ENCODE peak calls at places on chromosomes 6 and 20, in five cellular contexts. H, U, S, Z and W are unnamed samples.

GRCh38 chr20:15627501-15627903 is 945.7 kb downstream of the KIF16B start:
- DNase-seq in H (no peak), U (no peak), S (no peak), Z (no peak), W (no peak)

GRCh38 chr20:19723834-19724430 is 34.1 kb upstream of the RIN2 start:
- DNase-seq in H (no peak), U (no peak), S (no peak), Z (no peak), W (no peak)

GRCh38 chr6:2020909-2021308 is 224.5 kb downstream of the GMDS start:
- DNase-seq in H (peak), U (no peak), S (no peak), Z (no peak), W (no peak)

GRCh38 chr6:3876131-3876530 is 27.0 kb downstream of the FAM50B start:
- DNase-seq in H (peak), U (no peak), S (no peak), Z (no peak), W (no peak)

GRCh38 chr6:54053893-54054391 is 57.3 kb upstream of the MLIP start:
- DNase-seq in H (peak), U (no peak), S (peak), Z (no peak), W (no peak)

GRCh38 chr20:21515300-21516179 is 1.7 kb upstream of the NKX2-2 start:
- DNase-seq in H (no peak), U (no peak), S (no peak), Z (no peak), W (peak)

GRCh38 chr6:110053395-110054240 is 75.5 kb downstream of the GPR6 start:
- DNase-seq in H (peak), U (no peak), S (no peak), Z (no peak), W (peak)

GRCh38 chr6:163175301-163175700 is 239.2 kb upstream of the QKI start:
- DNase-seq in H (no peak), U (no peak), S (no peak), Z (no peak), W (no peak)

GRCh38 chr20:10660661-10661060 is 13.1 kb downstream of the JAG1 start:
- DNase-seq in H (no peak), U (no peak), S (no peak), Z (no peak), W (no peak)

GRCh38 chr6:39166189-39166917 is 51.4 kb upstream of the SAYSD1 start:
- DNase-seq in H (peak), U (peak), S (peak), Z (peak), W (peak)

GRCh38 chr6:3398165-3398562 is 58.7 kb downstream of the SLC22A23 start:
- DNase-seq in H (no peak), U (no peak), S (no peak), Z (peak), W (no peak)

GRCh38 chr20:22861231-22861980 is 173.7 kb upstream of the SSTR4 start:
- DNase-seq in H (peak), U (no peak), S (no peak), Z (no peak), W (no peak)

GRCh38 chr6:155373276-155373675 is 59.0 kb upstream of the TFB1M start:
- DNase-seq in H (no peak), U (no peak), S (no peak), Z (no peak), W (no peak)

GRCh38 chr6:110813813-110814487 is 1.3 kb downstream of the CDK19 start:
- DNase-seq in H (no peak), U (no peak), S (peak), Z (no peak), W (no peak)

GRCh38 chr20:36349384-36350170 is 43.4 kb downstream of the DLGAP4 start:
- DNase-seq in H (no peak), U (no peak), S (no peak), Z (no peak), W (no peak)

GRCh38 chr6:138410048-138410735 is 6.2 kb downstream of the HEBP2 start:
- DNase-seq in H (peak), U (no peak), S (no peak), Z (peak), W (no peak)

GRCh38 chr6:145929037-145929633 is 35.0 kb downstream of the SHPRH start:
- DNase-seq in H (peak), U (no peak), S (no peak), Z (no peak), W (peak)

GRCh38 chr6:113857565-113858066 is 471 bp downstream of the MARCKS start:
- DNase-seq in H (no peak), U (no peak), S (peak), Z (peak), W (peak)

GRCh38 chr20:49310695-49311094 is 32.8 kb upstream of the ZNFX1 start:
- DNase-seq in H (peak), U (no peak), S (no peak), Z (no peak), W (no peak)

GRCh38 chr6:166957087-166957804 is 896 bp upstream of the RNASET2 start:
- DNase-seq in H (peak), U (peak), S (peak), Z (peak), W (peak)

GRCh38 chr20:44958276-44958675 is 1.9 kb downstream of the TOMM34 start:
- DNase-seq in H (no peak), U (no peak), S (no peak), Z (no peak), W (no peak)

GRCh38 chr20:44961024-44961866 is 1.0 kb upstream of the TOMM34 start:
- DNase-seq in H (peak), U (no peak), S (no peak), Z (no peak), W (no peak)

GRCh38 chr20:44961868-44962267 is 1.7 kb upstream of the TOMM34 start:
- DNase-seq in H (peak), U (no peak), S (no peak), Z (no peak), W (no peak)

GRCh38 chr20:44959082-44959895 is 908 bp downstream of the TOMM34 start:
- DNase-seq in H (peak), U (no peak), S (peak), Z (no peak), W (peak)

DNA sequence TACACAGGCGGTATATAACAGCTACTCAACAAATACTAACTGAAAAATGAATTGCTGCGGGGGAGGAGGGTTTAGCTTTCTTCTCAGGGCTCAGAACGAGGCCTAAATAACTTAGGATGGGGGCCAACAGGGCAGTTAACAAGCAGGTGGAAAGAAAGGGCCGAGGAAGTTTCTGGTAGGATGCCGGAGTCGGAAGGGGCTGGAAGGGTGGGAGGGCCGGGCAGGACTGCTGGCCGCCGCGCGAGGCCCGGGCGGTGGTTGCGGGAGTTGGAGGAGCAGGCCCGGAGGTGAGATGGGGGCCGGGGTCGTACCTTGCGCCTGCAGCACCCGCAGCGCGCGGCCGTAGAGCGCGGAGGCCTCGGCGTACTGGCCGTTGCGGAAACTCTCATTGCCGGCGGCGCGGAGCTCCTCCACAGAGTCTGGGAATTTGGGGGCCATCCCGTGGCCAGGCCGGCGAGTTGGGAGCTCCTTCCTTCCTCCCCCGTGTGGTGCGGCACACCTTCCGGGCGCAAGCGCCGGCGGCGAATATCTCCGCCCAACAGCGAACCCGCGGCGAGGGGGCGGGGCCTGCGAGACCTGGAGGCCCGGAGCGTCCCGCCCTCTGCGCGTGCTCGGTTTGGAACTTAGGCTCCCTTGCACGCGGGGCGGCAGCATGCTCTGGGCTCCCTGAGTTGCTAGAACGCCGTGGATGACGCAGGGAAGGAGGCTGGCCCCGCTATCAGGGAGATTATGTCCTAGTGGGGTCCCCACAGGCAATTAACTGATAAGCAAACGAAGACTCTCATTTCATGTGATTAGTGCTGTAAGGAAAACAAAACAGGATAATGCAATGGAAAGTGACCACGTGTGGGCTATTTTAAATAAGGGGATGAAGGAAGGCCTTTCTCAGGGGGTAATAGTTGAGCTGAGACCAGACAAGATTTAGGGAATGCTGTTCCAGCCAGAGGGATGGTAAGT is at the start of gene TOMM34:
- DNase-seq in H (peak), U (peak), S (peak), Z (peak), W (peak)
- TF ChIP-seq CTCF in H (no peak), U (no peak), S (no peak), Z (no peak), W (peak)

GRCh38 chr20:57499676-57500075 is 25.3 kb downstream of the CTCFL start:
- DNase-seq in H (no peak), U (no peak), S (no peak), Z (no peak), W (no peak)

GRCh38 chr20:57500941-57501340 is 24.0 kb downstream of the CTCFL start:
- DNase-seq in H (no peak), U (no peak), S (no peak), Z (no peak), W (no peak)

GRCh38 chr20:57500235-57500634 is 24.7 kb downstream of the CTCFL start:
- DNase-seq in H (no peak), U (no peak), S (no peak), Z (no peak), W (no peak)

GRCh38 chr20:57496592-57496991 is 28.3 kb downstream of the CTCFL start:
- DNase-seq in H (no peak), U (no peak), S (no peak), Z (no peak), W (no peak)

GRCh38 chr20:57498425-57499400 is 26.2 kb downstream of the CTCFL start:
- DNase-seq in H (peak), U (no peak), S (no peak), Z (no peak), W (no peak)
- TF ChIP-seq CTCF in H (peak), U (peak), S (peak), Z (peak), W (peak)

GRCh38 chr20:47786763-47787107 is 1.5 kb upstream of the SULF2 start:
- DNase-seq in H (no peak), U (no peak), S (no peak), Z (no peak), W (no peak)
- TF ChIP-seq CTCF in H (no peak), U (no peak), S (no peak), Z (no peak), W (no peak)

DNA sequence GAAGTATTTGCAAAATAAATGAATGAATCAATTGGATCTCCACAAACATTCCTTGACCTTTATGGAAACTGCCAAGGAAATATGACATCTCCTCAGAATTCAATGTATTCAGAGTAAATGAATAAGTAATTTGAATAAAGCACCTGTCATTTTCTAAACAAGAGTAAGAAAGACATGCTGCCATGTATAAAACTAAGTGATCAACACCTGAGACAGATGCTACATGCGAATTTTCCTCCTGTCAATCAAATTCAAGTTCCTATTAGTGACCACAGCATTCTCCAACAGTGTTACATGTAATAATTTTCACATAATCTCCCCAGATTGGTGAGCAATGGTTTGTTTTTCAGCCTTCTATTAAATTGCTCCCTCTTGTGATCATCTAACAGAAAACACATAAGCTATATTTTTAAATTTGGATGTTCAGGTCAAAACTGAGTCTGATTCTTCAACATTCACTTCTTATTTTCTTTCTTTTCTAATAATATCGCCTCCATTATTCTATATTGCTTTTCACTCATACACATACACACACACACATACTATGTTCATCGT is 163.2 kb upstream of the RNF217 start:
- DNase-seq in H (no peak), U (no peak), S (no peak), Z (no peak), W (no peak)
- TF ChIP-seq CTCF in H (no peak), U (peak), S (no peak), Z (no peak), W (no peak)

GRCh38 chr6:32785781-32786533 is 22.6 kb upstream of the HLA-DQB2 start:
- DNase-seq in H (peak), U (no peak), S (peak), Z (no peak), W (peak)
- TF ChIP-seq CTCF in H (peak), U (peak), S (peak), Z (peak), W (peak)

GRCh38 chr20:62413896-62414481 is 6.9 kb upstream of the CABLES2 start:
- DNase-seq in H (no peak), U (no peak), S (no peak), Z (no peak), W (no peak)
- TF ChIP-seq CTCF in H (peak), U (no peak), S (no peak), Z (no peak), W (no peak)

GRCh38 chr6:130134594-130134993 is 88.2 kb downstream of the SAMD3 start:
- DNase-seq in H (no peak), U (no peak), S (no peak), Z (no peak), W (no peak)
- TF ChIP-seq CTCF in H (no peak), U (no peak), S (no peak), Z (no peak), W (no peak)

GRCh38 chr6:16403831-16404230 is 165.4 kb downstream of the GMPR start:
- DNase-seq in H (peak), U (no peak), S (no peak), Z (no peak), W (no peak)
- TF ChIP-seq CTCF in H (peak), U (peak), S (no peak), Z (peak), W (peak)

GRCh38 chr6:111844921-111845320 is 28.3 kb downstream of the FYN start:
- DNase-seq in H (peak), U (no peak), S (no peak), Z (no peak), W (no peak)
- TF ChIP-seq CTCF in H (no peak), U (no peak), S (no peak), Z (no peak), W (no peak)

DNA sequence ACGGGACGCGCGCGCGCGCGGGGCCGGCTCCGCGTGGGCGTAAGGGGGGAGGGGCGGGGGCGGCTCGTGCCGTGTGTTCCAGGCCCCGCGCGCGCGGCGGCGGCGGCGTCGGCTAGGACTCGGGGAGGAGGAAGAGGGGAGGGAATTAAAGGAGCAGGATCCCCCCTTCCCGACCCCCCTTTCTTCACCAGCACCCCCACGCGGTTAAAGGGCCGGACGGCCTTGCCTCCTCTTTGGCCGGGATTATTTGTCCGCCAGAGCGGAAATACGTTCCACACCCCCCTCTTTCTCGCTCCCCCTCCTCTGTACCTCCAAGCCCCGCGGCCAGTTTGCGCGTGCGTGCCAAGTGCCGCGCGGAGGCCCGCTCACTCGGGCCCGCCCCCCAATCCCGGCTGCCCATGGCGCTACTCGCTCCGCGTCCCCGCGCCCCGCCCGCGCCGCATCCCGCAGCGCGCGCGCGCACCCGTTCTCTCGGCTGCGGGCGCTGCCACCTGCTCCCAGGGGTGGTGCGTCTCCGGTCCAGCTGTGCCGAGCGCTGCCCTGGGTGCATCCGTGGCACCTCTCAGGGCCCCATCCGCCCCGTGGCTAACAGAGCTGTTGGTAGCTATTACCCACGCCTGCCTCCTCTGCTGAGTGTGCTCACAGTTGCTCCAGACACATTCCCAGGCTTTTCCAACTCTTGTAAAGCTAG is at the start of gene ZBTB12:
- DNase-seq in H (peak), U (peak), S (peak), Z (peak), W (peak)
- TF ChIP-seq CTCF in H (no peak), U (no peak), S (no peak), Z (no peak), W (no peak)